ENCODE peak calls at places on chromosome 17, in four cellular contexts. N is HepG2, A is K562, K is H1. S is an unnamed sample.

GRCh38 chr17:56653877-56654276 is 60.4 kb downstream of the NOG start:
- DNase-seq in N (peak), A (peak), K (no peak), S (peak)

GRCh38 chr17:59154335-59154720 is 658 bp downstream of the SKA2 start:
- DNase-seq in N (peak), A (peak), K (peak), S (no peak)

GRCh38 chr17:61247438-61247837 is 152.2 kb upstream of the TBX2 start:
- DNase-seq in N (no peak), A (no peak), K (no peak), S (no peak)

GRCh38 chr17:2396192-2396567 is 4.7 kb downstream of the MNT start:
- DNase-seq in N (no peak), A (no peak), K (no peak), S (no peak)

GRCh38 chr17:30296499-30297038 is 4.8 kb upstream of the BLMH start:
- DNase-seq in N (no peak), A (no peak), K (no peak), S (no peak)

GRCh38 chr17:75776399-75777242 is 8.0 kb upstream of the UNK start:
- DNase-seq in N (no peak), A (no peak), K (no peak), S (no peak)

GRCh38 chr17:2954898-2955445 is 108.4 kb downstream of the OR1D5 start:
- DNase-seq in N (peak), A (no peak), K (no peak), S (no peak)

GRCh38 chr17:40329981-40330794 is 21.2 kb downstream of the RARA start:
- DNase-seq in N (no peak), A (peak), K (no peak), S (no peak)

GRCh38 chr17:40025991-40026815 is 11.0 kb downstream of the CSF3 start:
- DNase-seq in N (no peak), A (no peak), K (no peak), S (no peak)

GRCh38 chr17:38762231-38762630 is 9.7 kb downstream of the PSMB3 start:
- DNase-seq in N (no peak), A (no peak), K (no peak), S (no peak)

GRCh38 chr17:43689814-43690213 is 28.1 kb upstream of the MEOX1 start:
- DNase-seq in N (no peak), A (no peak), K (no peak), S (no peak)

GRCh38 chr17:43661699-43662431 is at the start of gene MEOX1:
- DNase-seq in N (no peak), A (no peak), K (no peak), S (peak)

GRCh38 chr17:62705116-62705515 is 77.6 kb downstream of the MRC2 start:
- DNase-seq in N (no peak), A (no peak), K (no peak), S (no peak)

GRCh38 chr17:63113167-63113566 is 147.1 kb downstream of the TANC2 start:
- DNase-seq in N (peak), A (peak), K (no peak), S (no peak)

GRCh38 chr17:67157732-67158639 is 87.0 kb downstream of the HELZ start:
- DNase-seq in N (peak), A (peak), K (no peak), S (peak)

GRCh38 chr17:64732336-64733006 is 70.4 kb upstream of the SMURF2 start:
- DNase-seq in N (peak), A (peak), K (no peak), S (no peak)

GRCh38 chr17:29594441-29595090 is 1.6 kb downstream of the ANKRD13B start:
- DNase-seq in N (no peak), A (no peak), K (no peak), S (no peak)

GRCh38 chr17:43601280-43602050 is 55.3 kb upstream of the ETV4 start:
- DNase-seq in N (no peak), A (no peak), K (no peak), S (no peak)

GRCh38 chr17:223723-224471 is 42.4 kb upstream of the DOC2B start:
- DNase-seq in N (no peak), A (no peak), K (no peak), S (no peak)

GRCh38 chr17:31733326-31733725 is 125.7 kb downstream of the COPRS start:
- DNase-seq in N (no peak), A (no peak), K (no peak), S (no peak)

GRCh38 chr17:57294075-57294474 is 37.8 kb downstream of the MSI2 start:
- DNase-seq in N (no peak), A (no peak), K (no peak), S (no peak)

GRCh38 chr17:10844667-10845387 is 6.9 kb upstream of the PIRT start:
- DNase-seq in N (peak), A (peak), K (peak), S (peak)

GRCh38 chr17:1153795-1154546 is 25.8 kb downstream of the ABR start:
- DNase-seq in N (peak), A (peak), K (peak), S (no peak)

GRCh38 chr17:20852541-20853370 is 190.1 kb downstream of the USP22 start:
- DNase-seq in N (no peak), A (no peak), K (peak), S (no peak)

GRCh38 chr17:1180958-1181768 is 1.4 kb upstream of the ABR start:
- DNase-seq in N (no peak), A (no peak), K (peak), S (no peak)

GRCh38 chr17:40903129-40903847 is 18.2 kb upstream of the KRT20 start:
- DNase-seq in N (peak), A (peak), K (no peak), S (no peak)

GRCh38 chr17:36188891-36189306 is 7.7 kb downstream of the CCL3L1 start:
- DNase-seq in N (no peak), A (no peak), K (no peak), S (peak)

GRCh38 chr17:77959216-77959925 is 868 bp downstream of the TNRC6C start:
- DNase-seq in N (no peak), A (no peak), K (peak), S (no peak)

GRCh38 chr17:74446551-74447500 is 14.9 kb downstream of the GPRC5C start:
- DNase-seq in N (no peak), A (no peak), K (no peak), S (no peak)

GRCh38 chr17:73474370-73474988 is 162.7 kb upstream of the CDC42EP4 start:
- DNase-seq in N (peak), A (peak), K (no peak), S (no peak)

GRCh38 chr17:57135748-57136342 is 50.8 kb downstream of the AKAP1 start:
- DNase-seq in N (peak), A (no peak), K (no peak), S (no peak)

GRCh38 chr17:3800362-3801042 is 486 bp downstream of the ITGAE start:
- DNase-seq in N (no peak), A (no peak), K (no peak), S (no peak)

GRCh38 chr17:45307290-45308015 is 9.4 kb downstream of the MAP3K14 start:
- DNase-seq in N (no peak), A (no peak), K (no peak), S (peak)
- TF ChIP-seq SP1 in N (no peak), A (no peak), K (no peak), S (no peak)

DNA sequence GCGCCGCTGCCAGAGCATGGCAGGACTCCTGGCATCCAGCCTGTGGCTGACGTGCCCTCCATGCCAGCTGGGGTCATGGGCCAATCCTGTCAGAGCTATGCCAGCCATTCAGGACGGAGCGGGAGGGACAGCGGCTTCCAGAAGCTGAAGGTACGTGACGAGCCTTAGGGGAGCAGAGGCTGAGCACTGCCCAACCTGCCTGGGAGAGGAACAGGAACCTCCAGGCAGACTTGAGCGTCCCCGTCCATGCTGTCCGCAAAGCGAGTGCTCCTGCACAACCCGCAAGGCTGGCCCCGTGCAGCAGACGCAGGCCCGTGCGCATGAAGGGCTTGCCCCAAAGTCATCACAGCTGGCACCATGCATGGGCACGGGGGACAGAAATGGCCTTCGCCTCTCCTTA is 21.5 kb downstream of the NDUFAF8 start:
- DNase-seq in N (no peak), A (no peak), K (no peak), S (no peak)
- TF ChIP-seq CBX5 in N (no peak), A (no peak), K (no peak), S (no peak)

DNA sequence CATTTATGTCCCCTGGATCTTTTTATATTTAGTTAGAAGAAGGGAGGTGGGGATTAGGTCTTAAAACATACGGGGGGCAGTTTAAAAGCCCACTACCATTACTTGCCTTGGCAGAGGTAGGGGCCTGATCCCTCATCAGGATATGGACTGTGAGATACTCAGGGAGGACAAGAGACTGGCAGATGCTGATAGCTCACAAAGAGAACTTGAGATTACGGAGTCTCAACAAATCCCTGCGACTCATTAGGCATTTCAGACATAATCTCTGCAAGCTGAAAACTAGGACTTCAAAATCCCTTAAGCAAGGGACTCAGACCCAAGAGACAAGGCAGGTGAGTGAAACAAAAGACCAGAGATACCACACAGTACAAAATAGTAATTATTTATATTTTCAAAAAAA is 23.2 kb downstream of the NXPH3 start:
- DNase-seq in N (no peak), A (no peak), K (no peak), S (no peak)
- TF ChIP-seq SP1 in N (no peak), A (no peak), K (no peak), S (no peak)

GRCh38 chr17:80829166-80829813 is 162.4 kb upstream of the CHMP6 start:
- DNase-seq in N (no peak), A (no peak), K (no peak), S (no peak)

GRCh38 chr17:80832888-80833583 is 158.6 kb upstream of the CHMP6 start:
- DNase-seq in N (peak), A (peak), K (peak), S (peak)

GRCh38 chr17:80830020-80830780 is 161.4 kb upstream of the CHMP6 start:
- DNase-seq in N (no peak), A (no peak), K (no peak), S (no peak)

GRCh38 chr17:80832266-80832676 is 159.4 kb upstream of the CHMP6 start:
- DNase-seq in N (no peak), A (peak), K (no peak), S (no peak)

GRCh38 chr17:80831481-80831880 is 160.2 kb upstream of the CHMP6 start:
- DNase-seq in N (no peak), A (no peak), K (no peak), S (no peak)
- TF ChIP-seq CBX5 in N (no peak), A (no peak), K (no peak), S (no peak)

GRCh38 chr17:32881054-32881453 is 4.1 kb upstream of the MYO1D start:
- DNase-seq in N (no peak), A (no peak), K (no peak), S (no peak)

GRCh38 chr17:32878211-32878610 is 1.3 kb upstream of the MYO1D start:
- DNase-seq in N (no peak), A (no peak), K (no peak), S (no peak)

GRCh38 chr17:32879143-32879542 is 2.2 kb upstream of the MYO1D start:
- DNase-seq in N (peak), A (no peak), K (no peak), S (no peak)

GRCh38 chr17:32882029-32882428 is 5.1 kb upstream of the MYO1D start:
- DNase-seq in N (no peak), A (no peak), K (no peak), S (no peak)

GRCh38 chr17:32882734-32883133 is 5.8 kb upstream of the MYO1D start:
- DNase-seq in N (no peak), A (peak), K (no peak), S (no peak)
- TF ChIP-seq SP1 in N (no peak), A (no peak), K (no peak), S (no peak)

GRCh38 chr17:50918071-50918932 is 52.1 kb upstream of the TOB1 start:
- DNase-seq in N (no peak), A (no peak), K (no peak), S (no peak)

GRCh38 chr17:50920041-50920410 is 53.9 kb upstream of the TOB1 start:
- DNase-seq in N (no peak), A (no peak), K (no peak), S (no peak)

GRCh38 chr17:50919321-50920040 is 53.3 kb upstream of the TOB1 start:
- DNase-seq in N (peak), A (peak), K (peak), S (no peak)

GRCh38 chr17:50917418-50917743 is 51.2 kb upstream of the TOB1 start:
- DNase-seq in N (no peak), A (no peak), K (no peak), S (no peak)

GRCh38 chr17:50918933-50919296 is 52.8 kb upstream of the TOB1 start:
- DNase-seq in N (no peak), A (no peak), K (no peak), S (no peak)
- TF ChIP-seq CBX5 in N (no peak), A (no peak), K (no peak), S (no peak)

DNA sequence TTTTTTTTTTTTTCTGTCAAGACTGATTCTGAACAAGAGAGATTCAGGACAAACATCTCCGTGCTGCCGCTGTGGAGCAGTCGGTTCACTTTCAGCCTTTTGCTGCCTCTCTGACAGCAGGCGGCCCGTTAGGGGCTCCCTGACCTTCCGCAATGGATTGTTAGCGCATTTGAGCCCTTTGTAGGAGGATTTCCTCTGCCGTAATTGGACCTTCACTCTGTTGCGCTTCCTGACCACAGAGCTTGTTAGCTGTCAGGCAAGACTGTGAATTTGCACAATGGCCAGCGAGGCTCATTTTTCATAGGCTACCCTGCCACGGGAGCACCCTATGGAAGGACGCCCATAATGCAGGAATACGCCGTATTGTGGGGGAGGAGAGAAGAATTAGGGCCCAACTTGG is 205.1 kb upstream of the NLRP1 start:
- DNase-seq in N (no peak), A (no peak), K (no peak), S (no peak)
- TF ChIP-seq SP1 in N (no peak), A (no peak), K (no peak), S (no peak)

GRCh38 chr17:37488607-37489196 is 989 bp upstream of the DUSP14 start:
- DNase-seq in N (peak), A (peak), K (no peak), S (no peak)
- TF ChIP-seq CBX5 in N (no peak), A (no peak), K (no peak), S (no peak)

GRCh38 chr17:55607736-55608341 is 96.6 kb upstream of the SMIM36 start:
- DNase-seq in N (no peak), A (no peak), K (no peak), S (no peak)
- TF ChIP-seq SP1 in N (no peak), A (no peak), K (no peak), S (no peak)

S was measured in GM12878.